ENCODE peak calls at places on chromosomes 11 and 22, in nine cellular contexts. V is H1, L is A549, G is WTC11, W is HCT116, S is HepG2, Q is K562, D is SK-N-SH, F is endothelial cell of umbilical vein. Z is an unnamed sample.

GRCh38 chr11:35548925-35549561 is 23.6 kb upstream of the PAMR1 start:
- DNase-seq in V (no peak), L (no peak), G (no peak), W (no peak), S (no peak), Q (no peak), D (no peak), F (no peak), Z (no peak)

GRCh38 chr11:83510530-83511449 is 224.6 kb upstream of the CCDC90B start:
- DNase-seq in V (no peak), L (no peak), G (no peak), W (no peak), S (no peak), Q (no peak), D (no peak), F (no peak), Z (no peak)

GRCh38 chr11:27468643-27469332 is 3.8 kb downstream of the LGR4 start:
- DNase-seq in V (no peak), L (peak), G (no peak), W (no peak), S (no peak), Q (no peak), D (no peak), F (no peak), Z (peak)

GRCh38 chr22:30809086-30809485 is 114.4 kb downstream of the OSBP2 start:
- DNase-seq in V (no peak), L (no peak), G (no peak), W (no peak), S (no peak), Q (no peak), D (no peak), F (no peak), Z (no peak)

GRCh38 chr11:70841264-70841663 is 411.1 kb downstream of the SHANK2 start:
- DNase-seq in V (no peak), L (no peak), G (no peak), W (no peak), S (no peak), Q (no peak), D (no peak), F (no peak), Z (no peak)

GRCh38 chr11:86261328-86261727 is 16.8 kb downstream of the EED start:
- DNase-seq in V (no peak), L (no peak), G (peak), W (no peak), S (no peak), Q (no peak), D (no peak), F (no peak), Z (no peak)

GRCh38 chr11:26227883-26228502 is 103.9 kb upstream of the ANO3 start:
- DNase-seq in V (no peak), L (no peak), G (no peak), W (no peak), S (no peak), Q (no peak), D (no peak), F (no peak), Z (no peak)

GRCh38 chr11:10725114-10725906 is 25.7 kb upstream of the CTR9 start:
- DNase-seq in V (no peak), L (no peak), G (no peak), W (peak), S (no peak), Q (no peak), D (no peak), F (no peak), Z (peak)

GRCh38 chr11:128686745-128687177 is 7.1 kb upstream of the FLI1 start:
- DNase-seq in V (peak), L (peak), G (peak), W (no peak), S (no peak), Q (no peak), D (peak), F (peak), Z (no peak)

GRCh38 chr22:46086577-46087335 is 63.6 kb upstream of the PPARA start:
- DNase-seq in V (no peak), L (no peak), G (no peak), W (no peak), S (no peak), Q (peak), D (peak), F (no peak), Z (no peak)

GRCh38 chr11:64348611-64349387 is 8.8 kb downstream of the CCDC88B start:
- DNase-seq in V (no peak), L (no peak), G (no peak), W (no peak), S (peak), Q (no peak), D (peak), F (no peak), Z (peak)

GRCh38 chr11:4065086-4065485 is 29.5 kb upstream of the RRM1 start:
- DNase-seq in V (no peak), L (no peak), G (no peak), W (no peak), S (no peak), Q (no peak), D (no peak), F (no peak), Z (no peak)

GRCh38 chr11:130858215-130858614 is 58.1 kb downstream of the SNX19 start:
- DNase-seq in V (no peak), L (peak), G (no peak), W (peak), S (no peak), Q (peak), D (peak), F (no peak), Z (peak)

GRCh38 chr11:13261600-13262061 is 16.0 kb upstream of the BMAL1 start:
- DNase-seq in V (no peak), L (peak), G (no peak), W (peak), S (no peak), Q (no peak), D (no peak), F (peak), Z (no peak)

GRCh38 chr11:57288771-57289579 is 35.8 kb downstream of the TNKS1BP1 start:
- DNase-seq in V (no peak), L (no peak), G (no peak), W (no peak), S (peak), Q (no peak), D (peak), F (peak), Z (no peak)

GRCh38 chr11:78418584-78419211 is 1.1 kb upstream of the GAB2 start:
- DNase-seq in V (no peak), L (no peak), G (no peak), W (no peak), S (no peak), Q (no peak), D (no peak), F (peak), Z (peak)

GRCh38 chr11:66222358-66223149 is 45.9 kb upstream of the RAB1B start:
- DNase-seq in V (peak), L (peak), G (peak), W (peak), S (peak), Q (peak), D (peak), F (peak), Z (peak)

GRCh38 chr11:66219846-66220565 is 48.4 kb upstream of the RAB1B start:
- DNase-seq in V (no peak), L (no peak), G (no peak), W (no peak), S (no peak), Q (no peak), D (no peak), F (no peak), Z (no peak)

GRCh38 chr11:66220566-66220935 is 47.9 kb upstream of the RAB1B start:
- DNase-seq in V (no peak), L (no peak), G (no peak), W (no peak), S (no peak), Q (no peak), D (no peak), F (no peak), Z (no peak)

GRCh38 chr11:66221012-66221411 is 47.4 kb upstream of the RAB1B start:
- DNase-seq in V (no peak), L (no peak), G (no peak), W (no peak), S (no peak), Q (no peak), D (no peak), F (no peak), Z (no peak)

GRCh38 chr11:66221726-66222236 is 46.7 kb upstream of the RAB1B start:
- DNase-seq in V (no peak), L (peak), G (no peak), W (no peak), S (no peak), Q (no peak), D (no peak), F (no peak), Z (peak)
- TF ChIP-seq MAX in V (no peak), L (no peak), G (no peak), W (no peak), S (no peak), Q (no peak), D (no peak), F (no peak), Z (no peak)

GRCh38 chr22:32494971-32495370 is 20.4 kb downstream of the FBXO7 start:
- DNase-seq in V (no peak), L (no peak), G (no peak), W (no peak), S (no peak), Q (no peak), D (no peak), F (no peak), Z (no peak)
- TF ChIP-seq MAX in V (no peak), L (no peak), G (no peak), W (no peak), S (no peak), Q (no peak), D (no peak), F (no peak), Z (no peak)

GRCh38 chr11:8261921-8262551 is 1.6 kb downstream of the LMO1 start:
- DNase-seq in V (no peak), L (no peak), G (no peak), W (no peak), S (no peak), Q (no peak), D (peak), F (no peak), Z (no peak)
- TF ChIP-seq MAX in V (no peak), L (no peak), G (no peak), W (no peak), S (no peak), Q (no peak), D (no peak), F (no peak), Z (no peak)

GRCh38 chr11:469684-470667 is 19.9 kb downstream of the PTDSS2 start:
- DNase-seq in V (no peak), L (peak), G (no peak), W (no peak), S (peak), Q (no peak), D (peak), F (peak), Z (no peak)
- TF ChIP-seq MAX in V (no peak), L (no peak), G (no peak), W (no peak), S (no peak), Q (no peak), D (no peak), F (no peak), Z (no peak)

GRCh38 chr11:19073454-19074415 is 13.2 kb upstream of the MRGPRX2 start:
- DNase-seq in V (peak), L (no peak), G (peak), W (no peak), S (no peak), Q (no peak), D (no peak), F (no peak), Z (no peak)
- TF ChIP-seq MAX in V (peak), L (no peak), G (no peak), W (no peak), S (no peak), Q (no peak), D (no peak), F (no peak), Z (no peak)

GRCh38 chr22:20111045-20111688 is 4.7 kb upstream of the RANBP1 start:
- DNase-seq in V (no peak), L (peak), G (no peak), W (peak), S (peak), Q (peak), D (peak), F (peak), Z (peak)
- TF ChIP-seq MAX in V (peak), L (no peak), G (no peak), W (peak), S (peak), Q (no peak), D (no peak), F (no peak), Z (peak)